ENCODE peak calls at places on chromosomes 4 and X, in six cellular contexts. P, J, U, K, B and L are unnamed samples.
A peak's percentile ranks its signal among the peaks of the same experiment; 100 is the strongest.

GRCh38 chrX:141176586-141177451 is at the start of gene LDOC1:
- DNase-seq in J (peak; percentile 84), K (no peak), U (peak; percentile 85), B (peak; percentile 31), P (peak; percentile 64), L (peak; percentile 14)

GRCh38 chr4:92953462-92953861 is 649.7 kb downstream of the GRID2 start:
- DNase-seq in U (no peak), B (no peak), J (no peak), P (no peak), K (no peak), L (no peak)

GRCh38 chr4:92387459-92388069 is 83.8 kb downstream of the GRID2 start:
- DNase-seq in B (peak; percentile 1), J (no peak), U (peak; percentile 9), P (peak; percentile 11), K (peak; percentile 16), L (peak; percentile 12)

GRCh38 chr4:175947117-175947722 is 118.4 kb upstream of the WDR17 start:
- DNase-seq in K (no peak), B (no peak), U (no peak), J (no peak), P (peak; percentile 38), L (peak; percentile 7)

GRCh38 chrX:20265726-20266681 is 705 bp downstream of the RPS6KA3 start:
- DNase-seq in J (peak; percentile 34), K (no peak), B (no peak), U (peak; percentile 41), P (peak; percentile 6), L (peak; percentile 28)

GRCh38 chr4:8112672-8113071 is 45.9 kb downstream of the ABLIM2 start:
- DNase-seq in B (no peak), U (peak; percentile 41), P (no peak), J (no peak), K (no peak), L (no peak)

GRCh38 chrX:19799319-19800182 is 87.8 kb downstream of the SH3KBP1 start:
- DNase-seq in U (no peak), K (no peak), J (no peak), B (no peak), P (peak; percentile 72), L (no peak)

GRCh38 chr4:3299122-3299521 is 6.3 kb downstream of the RGS12 start:
- DNase-seq in P (no peak), J (no peak), B (no peak), K (no peak), U (no peak), L (no peak)

GRCh38 chr4:163755013-163755412 is 260.5 kb downstream of the TMA16 start:
- DNase-seq in K (no peak), J (no peak), P (no peak), U (no peak), B (no peak), L (peak; percentile 11)

GRCh38 chr4:98873059-98873458 is 55.9 kb downstream of the EIF4E start:
- DNase-seq in U (no peak), B (no peak), K (no peak), J (no peak), P (peak; percentile 45), L (no peak)

GRCh38 chr4:41620594-41621256 is 82.8 kb downstream of the LIMCH1 start:
- DNase-seq in B (no peak), K (no peak), J (no peak), U (no peak), P (no peak), L (no peak)

GRCh38 chrX:97863261-97863660 is 979.6 kb downstream of the RPA4 start:
- DNase-seq in K (no peak), J (no peak), U (no peak), P (no peak), B (no peak), L (no peak)

GRCh38 chr4:168842186-168842585 is 167.9 kb downstream of the CBR4 start:
- DNase-seq in U (no peak), P (no peak), B (no peak), K (no peak), J (no peak), L (no peak)

GRCh38 chr4:178339769-178340168 is 897.5 kb upstream of the AGA start:
- DNase-seq in U (no peak), J (no peak), B (no peak), K (no peak), P (no peak), L (no peak)

GRCh38 chr4:70903282-70903603 is 1.1 kb downstream of the MOB1B start:
- DNase-seq in P (peak; percentile 12), U (peak; percentile 17), B (no peak), K (no peak), J (no peak), L (no peak)

GRCh38 chr4:77172336-77172735 is 15.3 kb downstream of the CCNG2 start:
- DNase-seq in B (peak; percentile 46), K (peak; percentile 90), P (peak; percentile 96), U (no peak), J (no peak), L (no peak)

GRCh38 chr4:184444953-184445309 is 29.4 kb downstream of the IRF2 start:
- DNase-seq in B (no peak), K (no peak), U (no peak), P (no peak), J (no peak), L (peak; percentile 74)

GRCh38 chr4:126582737-126583136 is 1050.0 kb upstream of the INTU start:
- DNase-seq in B (no peak), J (no peak), K (no peak), P (no peak), U (no peak), L (no peak)

GRCh38 chr4:54586343-54586953 is 71.3 kb upstream of the KIT start:
- DNase-seq in U (no peak), B (no peak), P (peak; percentile 50), J (no peak), K (peak; percentile 25), L (no peak)

GRCh38 chrX:132622130-132622529 is 133.3 kb upstream of the MBNL3 start:
- DNase-seq in K (no peak), P (peak; percentile 5), B (no peak), J (no peak), U (no peak), L (no peak)

GRCh38 chrX:140799216-140799615 is 89.7 kb downstream of the LINC00632 start:
- DNase-seq in J (no peak), P (no peak), K (no peak), B (no peak), U (no peak), L (no peak)

GRCh38 chr4:145557720-145558119 is 61.5 kb upstream of the MMAA start:
- DNase-seq in K (no peak), J (peak; percentile 46), B (peak; percentile 43), P (peak; percentile 73), U (peak; percentile 66), L (peak; percentile 64)

GRCh38 chrX:6732101-6732500 is 197.2 kb upstream of the VCX3A start:
- DNase-seq in B (no peak), K (no peak), J (no peak), U (no peak), P (no peak), L (no peak)

GRCh38 chr4:139872274-139872673 is 206.7 kb downstream of the MGST2 start:
- DNase-seq in P (peak; percentile 94), B (peak; percentile 60), U (no peak), J (no peak), K (peak; percentile 83), L (no peak)

GRCh38 chrX:118756111-118756510 is 28.7 kb downstream of the IL13RA1 start:
- DNase-seq in J (no peak), U (no peak), P (peak; percentile 31), B (no peak), K (no peak), L (no peak)

GRCh38 chrX:95071052-95071451 is 1397.0 kb downstream of the FAM133A start:
- DNase-seq in B (no peak), K (no peak), U (no peak), J (no peak), P (no peak), L (no peak)
- TF ChIP-seq CTCF in B (peak; percentile 33), K (no peak), U (no peak), J (no peak), P (peak; percentile 35), L (no peak)

DNA sequence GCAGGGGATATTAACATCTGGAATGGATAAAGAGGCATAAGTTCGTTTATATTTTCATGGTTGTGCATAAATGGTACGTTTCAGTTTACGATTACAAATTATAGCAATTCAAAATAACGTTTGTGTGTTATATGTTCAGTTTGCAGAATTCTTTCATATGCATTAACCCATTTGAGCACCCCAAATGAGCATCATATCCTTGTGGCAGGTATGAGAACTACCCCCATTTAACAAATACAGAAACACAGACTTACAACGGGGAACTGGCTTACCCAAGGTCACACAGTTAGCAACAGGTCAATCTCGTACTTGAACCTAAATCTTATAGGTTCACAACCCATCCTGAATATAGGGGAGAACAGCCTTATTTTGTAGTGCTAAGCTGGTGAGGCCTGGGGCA is 33.1 kb downstream of the EDNRA start:
- DNase-seq in U (no peak), B (no peak), J (no peak), P (no peak), K (no peak), L (no peak)
- TF ChIP-seq CTCF in U (no peak), B (peak; percentile 25), J (no peak), P (peak; percentile 35), K (no peak), L (no peak)

GRCh38 chrX:38627683-38628082 is 66.3 kb downstream of the TSPAN7 start:
- DNase-seq in P (no peak), U (peak; percentile 40), K (no peak), B (no peak), J (no peak), L (peak; percentile 15)
- TF ChIP-seq CTCF in P (peak; percentile 28), U (peak; percentile 78), K (peak; percentile 36), B (peak; percentile 9), J (no peak), L (peak; percentile 36)

GRCh38 chr4:80179637-80180161 is 17.6 kb upstream of the PRDM8 start:
- DNase-seq in P (no peak), K (no peak), J (no peak), B (no peak), U (no peak), L (no peak)
- TF ChIP-seq CTCF in P (no peak), K (no peak), J (no peak), B (no peak), U (no peak), L (no peak)

GRCh38 chr4:112585977-112586736 is 50.6 kb downstream of the ZGRF1 start:
- DNase-seq in J (no peak), K (no peak), U (no peak), P (no peak), B (no peak), L (no peak)
- TF ChIP-seq CTCF in J (no peak), K (no peak), U (no peak), P (no peak), B (no peak), L (no peak)